ENCODE peak calls at places on chromosomes 11 and 22, in nine cellular contexts. Q is stimulated activated CD8-positive, alpha-beta memory T cell treated with anti-CD3 and anti-CD28 coated beads, Interleukin-7, amount 100 ng/mL, for 1 hour; W is epithelial cell of esophagus; K is activated CD8-positive, alpha-beta memory T cell treated with anti-CD3 and anti-CD28 coated beads for 1 hour; R is iPS DF 6.9; E is neuronal stem cell; L is osteocyte; N is hypothalamus; J is cardiac muscle cell. M is an unnamed sample.

GRCh38 chr11:119388103-119388502 is 6.6 kb upstream of the USP2 start:
- DNase-seq in Q (no peak), W (no peak), K (no peak), R (no peak), E (no peak), L (peak), N (no peak), J (no peak), M (no peak)

GRCh38 chr11:22173532-22173931 is 19.4 kb upstream of the ANO5 start:
- DNase-seq in Q (no peak), W (no peak), K (no peak), R (no peak), E (no peak), L (no peak), N (no peak), J (no peak), M (no peak)

GRCh38 chr22:40323681-40324083 is 22.6 kb upstream of the ADSL start:
- DNase-seq in Q (no peak), W (no peak), K (no peak), R (no peak), E (no peak), L (no peak), N (no peak), J (no peak), M (no peak)

GRCh38 chr11:64246874-64247728 is at the start of gene PPP1R14B:
- DNase-seq in Q (no peak), W (peak), K (no peak), R (no peak), E (peak), L (peak), N (peak), J (peak), M (peak)

GRCh38 chr11:19493446-19493845 is 219.2 kb upstream of the NAV2 start:
- DNase-seq in Q (no peak), W (no peak), K (no peak), R (no peak), E (no peak), L (no peak), N (no peak), J (no peak), M (no peak)

GRCh38 chr11:35376613-35377012 is 42.7 kb downstream of the SLC1A2 start:
- DNase-seq in Q (no peak), W (no peak), K (no peak), R (no peak), E (no peak), L (no peak), N (no peak), J (no peak), M (no peak)

GRCh38 chr11:70203749-70204465 is 811 bp downstream of the FADD start:
- DNase-seq in Q (peak), W (peak), K (peak), R (no peak), E (no peak), L (no peak), N (peak), J (peak), M (peak)

GRCh38 chr11:85912414-85912813 is 57.2 kb downstream of the CCDC83 start:
- DNase-seq in Q (no peak), W (no peak), K (no peak), R (no peak), E (no peak), L (no peak), N (no peak), J (no peak), M (no peak)

GRCh38 chr11:110362916-110363574 is 66.6 kb upstream of the RDX start:
- DNase-seq in Q (no peak), W (peak), K (no peak), R (no peak), E (peak), L (no peak), N (no peak), J (peak), M (no peak)

GRCh38 chr11:72676874-72677341 is 2.7 kb upstream of the PDE2A start:
- DNase-seq in Q (peak), W (peak), K (no peak), R (no peak), E (peak), L (peak), N (peak), J (peak), M (no peak)

M was measured in thoracic aorta.